ENCODE peak calls at places on chromosomes 6 and 20, in eight cellular contexts. I is Peyer's patch; W is CD8-positive, alpha-beta T cell; A is GM12865; U is tibial artery; X is dorsolateral prefrontal cortex; E is hepatocyte; M is astrocyte of the spinal cord. F is an unnamed sample.

GRCh38 chr20:50676888-50677287 is 14.5 kb downstream of the RIPOR3 start:
- DNase-seq in E (no peak), W (no peak), M (no peak), I (no peak), A (no peak), X (no peak), U (no peak), F (no peak)

GRCh38 chr6:3561745-3562144 is 104.9 kb upstream of the SLC22A23 start:
- DNase-seq in E (peak; percentile 30), I (no peak), W (no peak), X (no peak), M (peak; percentile 58), U (no peak), A (peak; percentile 4), F (no peak)

GRCh38 chr6:42572523-42572922 is 8.7 kb downstream of the UBR2 start:
- DNase-seq in W (no peak), E (no peak), I (peak; percentile 54), M (no peak), U (no peak), X (no peak), A (peak; percentile 88), F (no peak)

GRCh38 chr6:138965291-138965874 is 22.7 kb downstream of the REPS1 start:
- DNase-seq in U (no peak), W (no peak), E (no peak), A (no peak), X (no peak), I (no peak), M (no peak), F (no peak)

GRCh38 chr20:20691477-20691863 is 21.0 kb downstream of the RALGAPA2 start:
- DNase-seq in X (no peak), M (no peak), E (no peak), A (peak; percentile 23), W (no peak), I (no peak), U (no peak), F (no peak)

GRCh38 chr20:41141153-41141815 is 3.9 kb downstream of the PLCG1 start:
- DNase-seq in U (peak; percentile 63), M (peak; percentile 56), E (no peak), I (no peak), W (no peak), X (no peak), A (no peak), F (peak; percentile 34)

GRCh38 chr6:22952076-22952475 is 382.7 kb downstream of the HDGFL1 start:
- DNase-seq in A (no peak), E (peak; percentile 9), X (no peak), U (no peak), W (no peak), I (no peak), M (no peak), F (no peak)

GRCh38 chr6:161104966-161105365 is 113.4 kb downstream of the MAP3K4 start:
- DNase-seq in I (no peak), U (no peak), E (no peak), X (no peak), M (no peak), A (no peak), W (no peak), F (no peak)

GRCh38 chr6:156976144-156977088 is 199.2 kb downstream of the ARID1B start:
- DNase-seq in W (no peak), U (no peak), X (no peak), I (no peak), M (peak; percentile 63), E (no peak), A (peak; percentile 83), F (no peak)

GRCh38 chr20:31722388-31723281 is at the start of gene BCL2L1:
- DNase-seq in W (peak; percentile 64), A (peak; percentile 79), M (peak; percentile 88), U (peak; percentile 94), X (peak; percentile 75), I (peak; percentile 66), E (peak; percentile 97), F (peak; percentile 77)

GRCh38 chr20:40754372-40754943 is 65.4 kb upstream of the MAFB start:
- DNase-seq in W (no peak), M (no peak), U (peak; percentile 74), E (peak; percentile 26), I (no peak), X (no peak), A (no peak), F (no peak)

GRCh38 chr6:137589067-137589848 is 95.1 kb upstream of the OLIG3 start:
- DNase-seq in X (no peak), E (peak; percentile 29), W (peak; percentile 51), U (no peak), M (peak; percentile 31), I (no peak), A (peak; percentile 92), F (no peak)

GRCh38 chr20:22465622-22466446 is 118.5 kb downstream of the FOXA2 start:
- DNase-seq in U (no peak), A (no peak), E (no peak), I (no peak), W (no peak), X (no peak), M (no peak), F (no peak)

GRCh38 chr20:40741507-40742106 is 52.6 kb upstream of the MAFB start:
- DNase-seq in W (peak; percentile 33), E (peak; percentile 53), I (no peak), X (no peak), M (peak; percentile 22), A (peak; percentile 67), U (no peak), F (no peak)

GRCh38 chr6:167990016-167990945 is 7.2 kb upstream of the KIF25 start:
- DNase-seq in E (peak; percentile 39), M (no peak), I (no peak), X (no peak), W (no peak), A (peak; percentile 15), U (no peak), F (no peak)

GRCh38 chr6:156780117-156780641 is 3.0 kb downstream of the ARID1B start:
- DNase-seq in M (peak; percentile 92), X (peak; percentile 74), E (peak; percentile 80), I (peak; percentile 75), A (peak; percentile 89), W (peak; percentile 50), U (no peak), F (no peak)

GRCh38 chr6:29502181-29502580 is 14.4 kb upstream of the MAS1L start:
- DNase-seq in E (no peak), X (no peak), A (no peak), I (no peak), M (no peak), U (no peak), W (no peak), F (no peak)

GRCh38 chr6:55925292-55925691 is 49.9 kb upstream of the BMP5 start:
- DNase-seq in E (no peak), W (no peak), U (no peak), I (no peak), M (peak; percentile 88), A (no peak), X (no peak), F (no peak)

GRCh38 chr20:53186630-53187029 is 214.5 kb downstream of the TSHZ2 start:
- DNase-seq in I (no peak), W (no peak), X (no peak), A (no peak), U (no peak), E (no peak), M (no peak), F (no peak)

DNA sequence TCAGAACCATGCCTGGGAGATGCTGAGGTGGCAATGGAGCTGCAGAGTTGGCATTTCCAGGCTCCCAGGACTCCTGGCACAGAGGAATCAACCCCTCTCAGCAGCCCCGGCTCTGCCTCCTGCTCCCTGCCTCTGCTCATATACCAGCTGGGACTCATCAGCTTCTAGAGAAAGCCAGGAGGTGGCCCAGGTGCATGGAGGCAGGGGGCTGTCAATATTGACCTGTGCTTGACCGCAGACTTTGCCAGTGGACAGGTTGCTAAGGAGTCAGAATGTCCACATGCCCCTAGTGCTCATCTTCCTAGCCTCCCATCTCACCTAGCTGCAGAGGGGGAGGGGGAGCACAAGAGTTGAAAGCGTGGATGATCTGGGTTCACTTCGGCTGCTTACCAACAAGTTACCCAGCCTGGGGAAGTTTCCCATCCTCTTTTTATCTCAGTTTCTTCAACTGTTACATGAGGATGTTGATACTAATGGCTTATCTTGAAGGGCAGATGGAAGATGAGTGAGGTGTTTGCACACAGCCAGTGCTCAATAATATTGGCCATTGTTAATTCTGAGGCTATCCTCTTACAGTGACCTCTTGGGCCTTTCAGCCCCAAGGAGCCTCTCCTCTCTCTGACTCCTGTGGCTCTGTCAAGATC is 9.2 kb upstream of the SCRT2 start:
- DNase-seq in X (no peak), E (no peak), A (no peak), M (no peak), U (no peak), W (no peak), I (no peak), F (no peak)
- H3K4me3 ChIP-seq in X (no peak overlapping the region), E (no peak overlapping the region), A (no peak overlapping the region), M (no peak overlapping the region), U (no peak overlapping the region), W (no peak overlapping the region), I (no peak overlapping the region), F (no peak overlapping the region)

DNA sequence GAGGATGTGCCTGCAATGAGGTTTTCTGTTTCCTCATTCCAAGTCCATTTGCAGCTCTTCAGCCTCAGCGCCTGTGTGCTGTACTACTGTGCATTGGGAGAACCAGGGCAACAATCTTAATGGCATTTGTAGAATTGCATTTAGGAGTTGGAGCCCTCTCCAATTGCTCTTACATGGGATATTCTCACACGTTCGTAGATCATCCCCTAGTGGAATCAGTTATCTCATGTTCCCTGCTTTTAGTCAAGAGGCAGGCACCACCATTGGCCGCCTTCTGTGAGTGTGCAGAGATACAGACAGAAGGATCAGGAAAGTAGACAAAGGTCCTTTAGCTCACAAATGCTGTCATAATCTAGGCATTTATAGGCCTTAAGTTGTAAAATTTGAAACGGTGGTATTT is 84.2 kb upstream of the RGS17 start:
- DNase-seq in A (no peak), I (no peak), E (no peak), W (no peak), M (no peak), U (no peak), X (no peak), F (no peak)
- TF ChIP-seq CTCF in A (no peak), I (no peak), E (no peak), W (no peak), M (no peak), U (no peak), X (no peak), F (no peak)

GRCh38 chr6:15268130-15268908 is 22.4 kb downstream of the JARID2 start:
- DNase-seq in I (no peak), W (no peak), E (no peak), A (no peak), M (no peak), U (no peak), X (no peak), F (no peak)
- H3K4me3 ChIP-seq in I (no peak overlapping the region), W (no peak overlapping the region), E (no peak overlapping the region), A (no peak overlapping the region), M (no peak overlapping the region), U (no peak overlapping the region), X (peak overlapping the region; percentile 14), F (no peak overlapping the region)

GRCh38 chr6:46676604-46677313 is 10.9 kb upstream of the TDRD6 start:
- DNase-seq in A (no peak), E (no peak), M (no peak), U (no peak), X (no peak), I (no peak), W (no peak), F (no peak)

GRCh38 chr6:46674410-46674809 is 13.3 kb upstream of the TDRD6 start:
- DNase-seq in E (no peak), W (no peak), A (no peak), I (no peak), X (no peak), M (no peak), U (no peak), F (no peak)

DNA sequence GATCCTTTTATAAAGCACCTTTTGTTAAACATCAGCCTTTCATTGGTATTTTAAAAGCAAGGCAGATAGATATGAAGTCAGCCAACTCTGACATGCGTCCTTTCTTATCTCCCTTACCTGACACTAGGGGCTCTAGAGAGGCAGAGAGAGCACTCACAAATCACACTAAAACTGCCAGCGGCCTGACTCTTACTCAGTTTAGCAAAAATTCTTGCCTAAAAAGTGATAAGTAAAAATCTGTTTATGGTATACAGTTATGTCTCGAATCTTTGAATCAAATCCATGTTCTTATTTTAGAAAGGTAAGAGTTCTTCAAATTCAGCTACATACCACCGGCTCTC is 10.4 kb upstream of the TDRD6 start:
- DNase-seq in M (no peak), I (no peak), A (peak; percentile 10), E (peak; percentile 23), U (no peak), W (no peak), X (no peak), F (no peak)
- TF ChIP-seq CTCF in M (peak; percentile 44), I (no peak), A (peak; percentile 32), E (peak; percentile 34), U (no peak), W (no peak), X (no peak), F (no peak)